ENCODE peak calls at places on chromosomes 11 and 22, in four cellular contexts. One of them, this sample, is unnamed.

GRCh38 chr11:66856496-66857233 is at the start of gene LRFN4:
- DNase-seq in breast epithelium: no peak
- DNase-seq in esophagus squamous epithelium: peak
- DNase-seq in body of pancreas: no peak
- DNase-seq in this sample: peak

GRCh38 chr11:120289426-120289825 is 35.7 kb upstream of the TLCD5 start:
- DNase-seq in breast epithelium: no peak
- DNase-seq in esophagus squamous epithelium: no peak
- DNase-seq in body of pancreas: no peak
- DNase-seq in this sample: no peak

GRCh38 chr11:92329137-92329536 is 104.5 kb downstream of the FAT3 start:
- DNase-seq in breast epithelium: no peak
- DNase-seq in esophagus squamous epithelium: no peak
- DNase-seq in body of pancreas: no peak
- DNase-seq in this sample: no peak

GRCh38 chr22:23071163-23072034 is 1.1 kb downstream of the GNAZ start:
- DNase-seq in body of pancreas: no peak
- DNase-seq in esophagus squamous epithelium: no peak
- DNase-seq in breast epithelium: peak
- DNase-seq in this sample: no peak

GRCh38 chr22:39471421-39472141 is 14.8 kb downstream of the MGAT3 start:
- DNase-seq in esophagus squamous epithelium: no peak
- DNase-seq in breast epithelium: no peak
- DNase-seq in body of pancreas: no peak
- DNase-seq in this sample: no peak

GRCh38 chr11:63915961-63916836 is 765 bp downstream of the RCOR2 start:
- DNase-seq in breast epithelium: no peak
- DNase-seq in body of pancreas: no peak
- DNase-seq in esophagus squamous epithelium: no peak
- DNase-seq in this sample: no peak

GRCh38 chr11:113675003-113675471 is 31.1 kb downstream of the TMPRSS5 start:
- DNase-seq in breast epithelium: no peak
- DNase-seq in esophagus squamous epithelium: no peak
- DNase-seq in body of pancreas: peak
- DNase-seq in this sample: peak

GRCh38 chr22:42560781-42561180 is 7.0 kb downstream of the SERHL2 start:
- DNase-seq in body of pancreas: no peak
- DNase-seq in esophagus squamous epithelium: no peak
- DNase-seq in breast epithelium: no peak
- DNase-seq in this sample: no peak

GRCh38 chr22:19105867-19106802 is 16.1 kb downstream of the DGCR2 start:
- DNase-seq in breast epithelium: no peak
- DNase-seq in body of pancreas: peak
- DNase-seq in esophagus squamous epithelium: no peak
- DNase-seq in this sample: no peak

GRCh38 chr11:119432484-119433368 is 9.8 kb upstream of the THY1 start:
- DNase-seq in breast epithelium: no peak
- DNase-seq in esophagus squamous epithelium: no peak
- DNase-seq in body of pancreas: peak
- DNase-seq in this sample: no peak

GRCh38 chr22:26890870-26891269 is 233.5 kb downstream of the MIAT start:
- DNase-seq in breast epithelium: no peak
- DNase-seq in body of pancreas: no peak
- DNase-seq in esophagus squamous epithelium: no peak
- DNase-seq in this sample: no peak

GRCh38 chr11:8612522-8612921 is 18.5 kb upstream of the STK33 start:
- DNase-seq in esophagus squamous epithelium: no peak
- DNase-seq in body of pancreas: no peak
- DNase-seq in breast epithelium: no peak
- DNase-seq in this sample: no peak

GRCh38 chr22:47718337-47718736 is 955.9 kb downstream of the TBC1D22A start:
- DNase-seq in breast epithelium: no peak
- DNase-seq in esophagus squamous epithelium: no peak
- DNase-seq in body of pancreas: no peak
- DNase-seq in this sample: no peak

GRCh38 chr11:72658989-72659640 is 15.1 kb downstream of the PDE2A start:
- DNase-seq in breast epithelium: no peak
- DNase-seq in body of pancreas: no peak
- DNase-seq in esophagus squamous epithelium: no peak
- DNase-seq in this sample: no peak
- TF ChIP-seq POLR2A in breast epithelium: no peak
- TF ChIP-seq POLR2A in body of pancreas: no peak
- TF ChIP-seq POLR2A in esophagus squamous epithelium: no peak
- TF ChIP-seq POLR2A in this sample: no peak

DNA sequence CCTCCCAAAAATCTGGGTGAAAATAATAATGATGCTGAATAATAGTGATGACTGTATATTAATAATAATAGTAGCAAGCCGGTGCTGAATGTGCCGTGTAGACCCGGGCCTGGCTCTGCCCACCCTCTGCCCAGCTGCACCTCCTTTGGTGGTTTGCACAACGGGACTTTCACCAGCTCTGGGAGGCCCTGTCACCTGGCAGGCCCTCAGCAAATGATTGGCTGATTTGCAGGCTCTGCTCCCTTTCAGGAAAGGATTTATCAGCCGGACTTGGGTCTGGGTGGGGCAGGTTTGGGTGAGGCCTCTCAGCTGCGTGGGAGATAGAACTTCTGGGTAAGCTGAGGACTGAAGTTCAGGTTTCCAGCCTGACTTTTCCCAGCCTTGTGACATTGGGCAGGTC is 21.4 kb downstream of the KIAA1671 start:
- DNase-seq in body of pancreas: no peak
- DNase-seq in esophagus squamous epithelium: no peak
- DNase-seq in breast epithelium: no peak
- DNase-seq in this sample: no peak
- TF ChIP-seq POLR2A in body of pancreas: no peak
- TF ChIP-seq POLR2A in esophagus squamous epithelium: no peak
- TF ChIP-seq POLR2A in breast epithelium: no peak
- TF ChIP-seq POLR2A in this sample: no peak

GRCh38 chr11:68037481-68038225 is 1.2 kb upstream of the TCIRG1 start:
- DNase-seq in esophagus squamous epithelium: no peak
- DNase-seq in breast epithelium: no peak
- DNase-seq in body of pancreas: peak
- DNase-seq in this sample: no peak
- TF ChIP-seq POLR2A in esophagus squamous epithelium: no peak
- TF ChIP-seq POLR2A in breast epithelium: no peak
- TF ChIP-seq POLR2A in body of pancreas: no peak
- TF ChIP-seq POLR2A in this sample: no peak

DNA sequence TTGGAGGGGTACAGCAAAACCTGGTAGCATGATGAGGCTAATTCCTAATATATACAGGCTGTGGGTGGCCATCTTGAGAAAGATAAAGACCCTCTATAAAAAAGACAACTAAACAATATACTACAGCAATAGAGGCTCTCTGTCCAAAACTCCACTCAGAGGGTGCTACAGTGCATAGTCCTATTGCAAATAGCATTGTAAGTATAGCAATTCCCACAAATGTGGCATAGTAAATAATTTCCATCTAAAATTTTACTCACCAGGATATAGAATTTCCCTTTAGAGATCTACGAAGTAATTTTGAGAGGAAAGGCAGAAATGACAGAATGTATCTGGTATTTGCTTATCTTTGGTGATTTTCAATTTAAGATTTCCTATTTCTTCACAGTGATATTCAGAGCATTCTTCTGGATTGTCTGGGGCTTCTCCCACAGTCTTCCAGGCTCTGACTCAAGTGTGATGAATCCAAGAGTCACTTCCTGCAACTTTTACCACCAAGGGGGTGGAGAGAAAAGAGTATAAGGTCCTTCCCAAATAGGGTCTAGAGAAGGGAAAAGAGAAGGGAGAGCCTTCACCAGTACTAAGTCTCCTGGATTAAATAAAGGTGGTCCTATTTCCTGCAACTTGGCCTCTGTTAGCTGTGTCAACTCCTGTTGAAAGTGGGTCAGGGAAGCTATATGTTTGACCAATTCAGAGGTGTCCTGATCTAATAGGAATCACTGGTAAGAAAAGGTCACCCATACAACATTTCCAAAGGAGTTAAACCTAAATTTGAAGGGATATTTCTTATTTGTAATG is 1054.7 kb upstream of the CNTN5 start:
- DNase-seq in esophagus squamous epithelium: no peak
- DNase-seq in body of pancreas: no peak
- DNase-seq in breast epithelium: no peak
- DNase-seq in this sample: peak
- TF ChIP-seq POLR2A in esophagus squamous epithelium: no peak
- TF ChIP-seq POLR2A in body of pancreas: no peak
- TF ChIP-seq POLR2A in breast epithelium: no peak
- TF ChIP-seq POLR2A in this sample: no peak

DNA sequence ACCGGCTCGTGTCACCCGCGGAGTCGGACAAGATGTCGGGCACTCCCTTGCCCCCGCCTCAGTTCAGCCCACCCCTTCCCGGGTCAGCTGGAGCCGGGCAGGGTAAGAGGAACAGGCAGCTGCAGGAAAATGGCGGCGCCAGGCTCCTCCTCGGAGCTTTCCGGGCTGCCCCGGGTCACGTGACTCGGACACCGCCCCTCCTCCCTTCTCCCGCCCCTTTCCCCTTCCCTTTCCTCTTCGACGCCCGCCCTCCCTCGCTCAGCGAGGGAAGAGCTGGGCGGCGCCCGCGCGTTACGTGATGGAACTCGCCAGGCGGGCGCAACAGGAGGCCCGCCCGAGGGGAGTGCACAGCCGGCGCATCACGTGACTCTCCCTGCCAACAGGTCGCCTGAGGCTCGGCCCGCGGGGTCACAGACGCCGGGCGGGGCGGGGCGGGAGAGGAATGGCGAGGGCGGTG is at the start of gene PICALM:
- DNase-seq in body of pancreas: peak
- DNase-seq in breast epithelium: peak
- DNase-seq in esophagus squamous epithelium: peak
- DNase-seq in this sample: peak
- TF ChIP-seq POLR2A in body of pancreas: peak
- TF ChIP-seq POLR2A in breast epithelium: peak
- TF ChIP-seq POLR2A in esophagus squamous epithelium: peak
- TF ChIP-seq POLR2A in this sample: peak

GRCh38 chr22:24434472-24435322 is 7.3 kb downstream of the ADORA2A start:
- DNase-seq in breast epithelium: no peak
- DNase-seq in esophagus squamous epithelium: peak
- DNase-seq in body of pancreas: peak
- DNase-seq in this sample: no peak
- TF ChIP-seq POLR2A in breast epithelium: no peak
- TF ChIP-seq POLR2A in esophagus squamous epithelium: no peak
- TF ChIP-seq POLR2A in body of pancreas: no peak
- TF ChIP-seq POLR2A in this sample: no peak

GRCh38 chr11:110795124-110795624 is 82.9 kb upstream of the ARHGAP20 start:
- DNase-seq in esophagus squamous epithelium: no peak
- DNase-seq in body of pancreas: no peak
- DNase-seq in breast epithelium: no peak
- DNase-seq in this sample: no peak
- TF ChIP-seq POLR2A in esophagus squamous epithelium: no peak
- TF ChIP-seq POLR2A in body of pancreas: no peak
- TF ChIP-seq POLR2A in breast epithelium: no peak
- TF ChIP-seq POLR2A in this sample: no peak